ENCODE peak calls at places on chromosomes 11 and 22, in five cellular contexts. I is activated gamma-delta T cell; M is stimulated activated CD4-positive, alpha-beta T cell treated with anti-CD3 and anti-CD28 coated beads, Interleukin-1b, Interleukin-23, amount 100 ng/mL, for 24 hours; G is T follicular helper cell; P is T-helper 9 cell. F is an unnamed sample.

GRCh38 chr11:43516316-43516820 is 157.6 kb downstream of the TTC17 start:
- DNase-seq in P (no peak), M (no peak), I (no peak), G (no peak), F (no peak)

GRCh38 chr11:19820100-19820499 is 107.5 kb downstream of the NAV2 start:
- DNase-seq in M (no peak), I (no peak), G (no peak), P (no peak), F (no peak)

GRCh38 chr11:61545341-61545740 is 35.5 kb downstream of the SYT7 start:
- DNase-seq in I (no peak), M (no peak), P (no peak), G (no peak), F (no peak)

GRCh38 chr11:12508151-12508740 is 130.9 kb downstream of the PARVA start:
- DNase-seq in M (no peak), I (no peak), P (no peak), G (no peak), F (no peak)

GRCh38 chr11:117816151-117816741 is 8.3 kb downstream of the FXYD2 start:
- DNase-seq in G (no peak), M (no peak), P (no peak), I (no peak), F (no peak)

GRCh38 chr11:10304495-10305261 is at the start of gene ADM:
- DNase-seq in I (peak), G (no peak), P (peak), M (no peak), F (no peak)

GRCh38 chr11:124204008-124204407 is 20.9 kb downstream of the OR10D3 start:
- DNase-seq in M (no peak), P (no peak), G (no peak), I (no peak), F (no peak)

GRCh38 chr11:17406818-17407149 is 18.3 kb upstream of the KCNJ11 start:
- DNase-seq in G (no peak), P (no peak), I (no peak), M (no peak), F (no peak)

GRCh38 chr22:37051629-37052385 is at the start of gene KCTD17:
- DNase-seq in P (peak), I (peak), G (peak), M (peak), F (no peak)

GRCh38 chr11:119094816-119095065 is 6.9 kb downstream of the DPAGT1 start:
- DNase-seq in G (no peak), I (peak), M (no peak), P (no peak), F (no peak)

GRCh38 chr11:31799794-31800397 is 11.2 kb downstream of the PAX6 start:
- DNase-seq in G (no peak), M (no peak), I (no peak), P (no peak), F (no peak)

GRCh38 chr11:120179071-120179672 is 31.7 kb upstream of the OAF start:
- DNase-seq in G (no peak), I (no peak), P (no peak), M (no peak), F (no peak)

GRCh38 chr11:83124631-83125424 is 32.1 kb upstream of the PCF11 start:
- DNase-seq in G (no peak), I (no peak), M (no peak), P (no peak), F (no peak)

GRCh38 chr11:89491141-89491690 is at the start of gene NOX4:
- DNase-seq in G (no peak), P (no peak), I (peak), M (no peak), F (no peak)

GRCh38 chr11:33259869-33260268 is 2.7 kb downstream of the HIPK3 start:
- DNase-seq in P (no peak), I (no peak), G (no peak), M (no peak), F (no peak)

GRCh38 chr11:17734418-17734911 is at the start of gene KCNC1:
- DNase-seq in I (no peak), P (no peak), G (no peak), M (no peak), F (no peak)

GRCh38 chr11:85627332-85627997 is at the start of gene DLG2:
- DNase-seq in M (no peak), P (no peak), I (no peak), G (no peak), F (no peak)

GRCh38 chr22:24402460-24403192 is 24.8 kb upstream of the ADORA2A start:
- DNase-seq in I (no peak), P (no peak), G (no peak), M (no peak), F (no peak)

F was measured in cortex of kidney.